ENCODE peak calls at places on chromosomes 12 and 14, in four cellular contexts. B, N, F and O are unnamed samples.

GRCh38 chr12:52971701-52972329 is 22.9 kb downstream of the KRT18 start:
- DNase-seq in B (peak; percentile 73), N (no peak), F (no peak), O (peak; percentile 75)

GRCh38 chr12:5022465-5023061 is 21.1 kb upstream of the KCNA5 start:
- DNase-seq in B (peak; percentile 66), N (no peak), F (peak; percentile 34), O (peak; percentile 36)

GRCh38 chr12:2960432-2960956 is 1.3 kb downstream of the TEAD4 start:
- DNase-seq in B (peak; percentile 40), N (no peak), F (peak; percentile 35), O (peak; percentile 67)

GRCh38 chr12:75177997-75178396 is 31.6 kb downstream of the KCNC2 start:
- DNase-seq in B (peak; percentile 28), N (no peak), F (no peak), O (peak; percentile 95)

GRCh38 chr12:124663771-124664366 is 96.5 kb upstream of the NCOR2 start:
- DNase-seq in B (no peak), N (no peak), F (no peak), O (no peak)

GRCh38 chr14:91414475-91415342 is 2.9 kb downstream of the CCDC88C start:
- DNase-seq in B (no peak), N (no peak), F (no peak), O (no peak)

GRCh38 chr12:107317751-107318553 is 224.6 kb upstream of the CRY1 start:
- DNase-seq in B (peak; percentile 95), N (no peak), F (peak; percentile 85), O (peak; percentile 88)

GRCh38 chr12:109448707-109449390 is 28.3 kb downstream of the KCTD10 start:
- DNase-seq in B (no peak), N (no peak), F (no peak), O (no peak)

GRCh38 chr12:58833844-58834243 is 86.5 kb downstream of the LRIG3 start:
- DNase-seq in B (no peak), N (no peak), F (no peak), O (no peak)

GRCh38 chr12:90338365-90338764 is 616.6 kb downstream of the CCER1 start:
- DNase-seq in B (no peak), N (no peak), F (no peak), O (no peak)

GRCh38 chr12:75747572-75747995 is 236.2 kb upstream of the KRR1 start:
- DNase-seq in B (no peak), N (no peak), F (no peak), O (peak; percentile 92)

GRCh38 chr12:13175499-13175898 is 21.0 kb upstream of the EMP1 start:
- DNase-seq in B (no peak), N (no peak), F (no peak), O (no peak)

GRCh38 chr14:52025310-52025709 is 36.0 kb downstream of the RTRAF start:
- DNase-seq in B (no peak), N (no peak), F (no peak), O (peak; percentile 98)

GRCh38 chr14:52021971-52022600 is 32.7 kb downstream of the RTRAF start:
- DNase-seq in B (no peak), N (peak; percentile 69), F (no peak), O (peak; percentile 44)

GRCh38 chr14:52020866-52021717 is 31.7 kb downstream of the RTRAF start:
- DNase-seq in B (no peak), N (peak; percentile 23), F (peak; percentile 61), O (no peak)

GRCh38 chr14:52025952-52026510 is 36.7 kb downstream of the RTRAF start:
- DNase-seq in B (no peak), N (no peak), F (no peak), O (peak; percentile 40)

DNA sequence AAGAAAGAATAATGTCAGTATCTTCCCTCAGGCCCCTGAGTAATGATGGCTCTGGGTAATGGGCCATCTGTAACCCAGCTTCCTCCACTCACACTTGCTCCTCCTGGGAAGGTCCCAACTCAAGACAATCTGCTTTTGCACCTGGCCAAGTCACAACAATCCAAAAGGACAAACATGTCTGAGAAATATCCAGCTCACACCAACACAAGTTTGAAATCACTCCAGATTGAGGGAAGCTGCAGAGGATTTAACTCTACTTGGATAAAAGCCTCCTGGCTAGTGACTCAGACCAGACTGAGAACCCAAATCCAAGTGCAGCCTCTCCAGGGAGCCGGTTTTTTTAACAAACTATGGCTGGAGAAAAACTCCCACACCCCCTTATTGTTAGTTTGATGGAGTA is 34.2 kb downstream of the RTRAF start:
- DNase-seq in B (no peak), N (no peak), F (no peak), O (peak; percentile 87)
- TF ChIP-seq ELK1 in B (no peak), N (no peak), F (no peak), O (no peak)

DNA sequence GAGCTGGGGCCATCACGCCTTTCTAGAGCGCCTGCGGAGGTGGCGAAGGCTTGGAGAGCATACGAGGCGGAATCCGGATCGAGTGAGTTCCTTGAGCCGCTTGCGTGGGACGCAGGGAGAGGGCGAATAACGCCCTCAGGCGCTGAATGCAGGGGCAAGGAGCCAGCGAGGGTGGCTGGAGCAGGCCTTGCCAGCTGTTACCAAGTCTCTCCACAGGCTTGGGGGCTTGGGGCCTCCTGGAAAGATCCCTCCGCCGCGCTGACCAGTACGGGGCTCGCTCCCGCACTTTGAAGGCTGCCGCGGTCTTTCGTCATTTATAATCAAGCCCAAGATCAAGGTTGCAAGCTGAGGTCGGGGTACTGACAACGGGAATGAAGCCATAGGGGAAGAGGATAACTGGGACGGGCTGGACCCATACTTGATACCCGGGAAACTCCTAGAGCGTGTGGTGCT is 1.2 kb downstream of the FLRT2 start:
- DNase-seq in B (peak; percentile 15), N (no peak), F (no peak), O (peak; percentile 58)
- TF ChIP-seq ELK1 in B (no peak), N (no peak), F (no peak), O (no peak)

GRCh38 chr14:104937161-104937560 is 12.5 kb downstream of the PLD4 start:
- DNase-seq in B (no peak), N (no peak), F (no peak), O (no peak)
- TF ChIP-seq ELK1 in B (no peak), N (no peak), F (no peak), O (no peak)

GRCh38 chr12:47730341-47730744 is 5.1 kb upstream of the ENDOU start:
- DNase-seq in B (no peak), N (no peak), F (no peak), O (peak; percentile 42)
- TF ChIP-seq ELK1 in B (no peak), N (no peak), F (no peak), O (no peak)

DNA sequence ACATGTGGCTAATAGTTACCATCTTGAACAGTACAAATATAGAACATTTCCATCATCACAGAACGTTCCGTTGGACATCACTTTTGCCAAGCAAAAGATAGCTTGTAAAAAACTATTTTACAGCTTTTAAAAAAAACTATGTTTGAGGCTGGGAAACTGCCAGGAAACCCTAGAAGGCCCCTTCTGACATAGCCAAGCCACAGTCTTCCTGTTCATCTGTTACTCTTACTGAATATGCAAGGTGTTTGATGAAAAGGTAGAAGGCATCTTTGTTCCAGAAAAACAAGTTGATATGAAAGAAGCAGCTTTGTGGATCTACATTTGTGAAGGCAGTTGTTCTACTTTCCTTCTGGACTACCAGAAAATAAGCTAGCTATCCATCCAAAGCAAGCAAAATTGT is 23.6 kb upstream of the WNK1 start:
- DNase-seq in B (no peak), N (no peak), F (no peak), O (no peak)
- TF ChIP-seq ELK1 in B (no peak), N (no peak), F (no peak), O (no peak)

GRCh38 chr12:10033783-10034381 is 3.4 kb downstream of the CLEC9A start:
- DNase-seq in B (no peak), N (no peak), F (no peak), O (peak; percentile 18)
- TF ChIP-seq ELK1 in B (no peak), N (no peak), F (no peak), O (no peak)

GRCh38 chr14:98864211-98864610 is 407.8 kb downstream of the BCL11B start:
- DNase-seq in B (no peak), N (no peak), F (no peak), O (no peak)

GRCh38 chr14:98868846-98869245 is 403.2 kb downstream of the BCL11B start:
- DNase-seq in B (no peak), N (no peak), F (no peak), O (no peak)

GRCh38 chr14:98867726-98868125 is 404.3 kb downstream of the BCL11B start:
- DNase-seq in B (no peak), N (no peak), F (no peak), O (no peak)

GRCh38 chr14:98871796-98872195 is 400.2 kb downstream of the BCL11B start:
- DNase-seq in B (no peak), N (no peak), F (no peak), O (no peak)

GRCh38 chr14:98867146-98867545 is 404.9 kb downstream of the BCL11B start:
- DNase-seq in B (no peak), N (no peak), F (no peak), O (no peak)
- TF ChIP-seq ELK1 in B (no peak), N (no peak), F (no peak), O (no peak)

GRCh38 chr14:61558271-61558670 is 137.0 kb upstream of the HIF1A start:
- DNase-seq in B (no peak), N (no peak), F (no peak), O (no peak)
- TF ChIP-seq ELK1 in B (no peak), N (no peak), F (no peak), O (no peak)

GRCh38 chr14:86847176-86847575 is 1145.8 kb downstream of the GALC start:
- DNase-seq in B (no peak), N (no peak), F (no peak), O (peak; percentile 51)
- TF ChIP-seq ELK1 in B (no peak), N (no peak), F (no peak), O (no peak)